ENCODE peak calls at places on chromosomes 7 and 10, in six cellular contexts. D is A673, F is esophagus squamous epithelium, W is choroid plexus epithelial cell, G is nephron progenitor cell, K is Peyer's patch. Q is an unnamed sample.

GRCh38 chr7:108503112-108504026 is 22.6 kb downstream of the PNPLA8 start:
- DNase-seq in D (peak; percentile 62), F (no peak), W (peak; percentile 47), G (no peak), K (no peak), Q (no peak)

GRCh38 chr7:91618665-91619437 is 261.7 kb downstream of the MTERF1 start:
- DNase-seq in D (no peak), F (no peak), W (no peak), G (no peak), K (no peak), Q (no peak)

GRCh38 chr10:129761573-129761972 is 202.5 kb downstream of the EBF3 start:
- DNase-seq in D (no peak), F (no peak), W (no peak), G (no peak), K (no peak), Q (no peak)

GRCh38 chr10:68542046-68542445 is 14.7 kb upstream of the SLC25A16 start:
- DNase-seq in D (no peak), F (no peak), W (peak; percentile 39), G (no peak), K (no peak), Q (no peak)

GRCh38 chr10:24318517-24318916 is 109.6 kb downstream of the KIAA1217 start:
- DNase-seq in D (no peak), F (no peak), W (no peak), G (no peak), K (no peak), Q (no peak)

GRCh38 chr7:44565097-44565794 is 8.5 kb downstream of the DDX56 start:
- DNase-seq in D (peak; percentile 70), F (no peak), W (peak; percentile 73), G (peak; percentile 75), K (peak; percentile 84), Q (peak; percentile 51)

GRCh38 chr10:91077549-91078017 is 142.9 kb upstream of the PCGF5 start:
- DNase-seq in D (peak; percentile 7), F (no peak), W (peak; percentile 6), G (no peak), K (peak; percentile 71), Q (no peak)

GRCh38 chr7:94395141-94396041 is 696 bp downstream of the COL1A2 start:
- DNase-seq in D (peak; percentile 92), F (no peak), W (peak; percentile 96), G (peak; percentile 36), K (no peak), Q (no peak)

GRCh38 chr7:80478683-80479082 is 33.2 kb downstream of the GNAT3 start:
- DNase-seq in D (peak; percentile 23), F (no peak), W (peak; percentile 75), G (no peak), K (no peak), Q (no peak)

GRCh38 chr10:18406136-18406535 is 245.3 kb downstream of the NSUN6 start:
- DNase-seq in D (peak; percentile 74), F (no peak), W (peak; percentile 23), G (no peak), K (no peak), Q (no peak)

GRCh38 chr7:41108821-41109220 is 594.1 kb downstream of the INHBA start:
- DNase-seq in D (no peak), F (no peak), W (no peak), G (no peak), K (no peak), Q (no peak)

GRCh38 chr7:54964136-54964535 is 54.7 kb upstream of the EGFR start:
- DNase-seq in D (no peak), F (no peak), W (no peak), G (no peak), K (no peak), Q (no peak)

GRCh38 chr7:73556208-73557107 is 1.0 kb downstream of the BCL7B start:
- DNase-seq in D (no peak), F (no peak), W (no peak), G (no peak), K (no peak), Q (no peak)

GRCh38 chr7:33072471-33072870 is 9.9 kb upstream of the NT5C3A start:
- DNase-seq in D (no peak), F (no peak), W (peak; percentile 83), G (no peak), K (no peak), Q (no peak)

GRCh38 chr10:61904711-61905445 is 3.4 kb downstream of the ARID5B start:
- DNase-seq in D (peak; percentile 91), F (no peak), W (peak; percentile 83), G (peak; percentile 5), K (no peak), Q (no peak)

GRCh38 chr7:11746591-11746990 is 85.4 kb downstream of the THSD7A start:
- DNase-seq in D (no peak), F (no peak), W (no peak), G (no peak), K (no peak), Q (no peak)

GRCh38 chr7:130342701-130343380 is 1.8 kb upstream of the CPA5 start:
- DNase-seq in D (no peak), F (no peak), W (no peak), G (no peak), K (no peak), Q (no peak)

GRCh38 chr7:112414855-112415490 is 35.3 kb upstream of the IFRD1 start:
- DNase-seq in D (peak; percentile 58), F (no peak), W (peak; percentile 70), G (no peak), K (no peak), Q (no peak)
- TF ChIP-seq CTCF in D (peak; percentile 67), F (peak; percentile 59), W (peak; percentile 71), G (peak; percentile 46), K (peak; percentile 64), Q (peak; percentile 68)

GRCh38 chr10:69650589-69651261 is 20.7 kb downstream of the FAM241B start:
- DNase-seq in D (no peak), F (no peak), W (no peak), G (no peak), K (no peak), Q (no peak)

GRCh38 chr10:69651362-69651761 is 21.3 kb downstream of the FAM241B start:
- DNase-seq in D (no peak), F (no peak), W (no peak), G (no peak), K (no peak), Q (no peak)

GRCh38 chr10:69648461-69648860 is 18.4 kb downstream of the FAM241B start:
- DNase-seq in D (no peak), F (no peak), W (no peak), G (no peak), K (no peak), Q (no peak)

GRCh38 chr10:69647819-69648218 is 17.8 kb downstream of the FAM241B start:
- DNase-seq in D (no peak), F (no peak), W (no peak), G (no peak), K (no peak), Q (no peak)

GRCh38 chr10:69649771-69650550 is 19.9 kb downstream of the FAM241B start:
- DNase-seq in D (no peak), F (no peak), W (no peak), G (no peak), K (no peak), Q (no peak)
- TF ChIP-seq CTCF in D (no peak), F (no peak), W (no peak), G (no peak), K (no peak), Q (peak; percentile 53)

DNA sequence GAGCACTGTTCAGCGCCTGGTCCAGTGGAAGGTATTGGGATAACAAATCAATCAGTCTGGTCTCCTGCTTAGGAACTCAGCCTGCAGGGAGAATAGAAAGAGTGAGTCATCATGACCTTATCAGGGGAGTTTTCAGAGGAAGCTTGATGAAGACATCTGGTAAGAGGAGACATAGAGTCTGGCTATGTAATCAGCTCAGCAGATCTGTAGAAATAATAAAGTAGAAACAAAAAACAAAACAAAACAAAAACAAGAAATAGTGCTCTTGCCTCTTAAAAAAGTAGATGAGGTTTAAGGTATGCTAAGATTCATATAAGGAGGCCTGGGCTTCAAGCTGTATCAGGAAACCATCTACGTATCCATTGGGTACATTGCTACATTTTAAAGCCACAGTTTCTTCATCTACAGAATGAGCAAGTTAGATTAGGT is 14.4 kb downstream of the TAS2R41 start:
- DNase-seq in D (peak; percentile 22), F (no peak), W (peak; percentile 95), G (no peak), K (no peak), Q (no peak)
- TF ChIP-seq CTCF in D (no peak), F (no peak), W (peak; percentile 24), G (no peak), K (no peak), Q (no peak)

DNA sequence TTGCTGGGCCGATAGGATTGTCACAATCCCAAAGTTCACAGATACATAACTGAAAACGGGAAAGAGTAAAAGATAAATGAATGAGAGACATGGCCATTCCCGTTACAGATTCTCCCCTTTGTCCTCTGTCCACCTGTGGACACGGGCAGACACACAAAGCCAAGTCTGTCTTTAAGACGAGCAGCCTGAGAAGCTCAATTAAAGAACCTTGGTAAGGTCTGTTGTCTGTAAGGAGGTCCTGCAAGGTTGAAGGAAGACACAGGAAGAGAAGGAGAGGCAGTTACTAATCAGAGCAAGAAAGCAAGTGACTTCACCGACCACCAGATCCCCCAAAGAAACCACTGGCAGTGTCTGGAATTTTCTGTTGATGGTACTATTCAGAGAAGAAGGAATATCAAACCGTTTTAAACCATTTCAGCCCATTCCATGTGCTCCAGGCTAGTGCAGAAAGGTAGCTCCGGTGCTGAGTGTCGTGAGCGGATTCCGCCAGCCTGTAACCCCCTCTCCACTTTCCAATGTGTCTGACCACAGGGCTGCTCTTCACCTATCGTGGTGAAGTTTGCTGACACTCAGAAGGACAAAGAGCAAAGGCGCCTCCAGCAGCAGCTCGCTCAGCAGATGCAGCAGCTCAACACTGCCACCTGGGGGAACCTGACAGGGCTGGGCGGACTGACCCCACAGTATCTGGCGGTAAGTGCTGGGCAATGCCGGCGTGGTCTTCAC is 252.6 kb downstream of the CELF2 start:
- DNase-seq in D (peak; percentile 69), F (no peak), W (peak; percentile 81), G (peak; percentile 91), K (peak; percentile 81), Q (peak; percentile 80)
- TF ChIP-seq CTCF in D (peak; percentile 95), F (peak; percentile 73), W (peak; percentile 97), G (peak; percentile 92), K (peak; percentile 84), Q (peak; percentile 93)

Q was measured in progenitor cell of endocrine pancreas.